ENCODE peak calls at places on chromosome 6, in seven cellular contexts. W is stimulated activated CD8-positive, alpha-beta memory T cell treated with anti-CD3 and anti-CD28 coated beads, Interleukin-15, amount 100 ng/mL, for 1 hour; I is stimulated activated CD4-positive, alpha-beta T cell treated with anti-CD3 and anti-CD28 coated beads, TNF-alpha, amount 100 ng/mL, for 1 hour; V is stimulated activated naive CD8-positive, alpha-beta T cell treated with anti-CD3 and anti-CD28 coated beads, Interleukin-15, Interleukin-2, amounts not matched to agents 100 U/mL and 50 U/mL, for 24 hours; B is frontal cortex; T is GM20000; P is activated gamma-delta T cell treated with anti-CD3 and anti-CD28 coated beads, Interleukin-2, amount 50 U/mL, for 16 hours. G is an unnamed sample.

GRCh38 chr6:148323344-148323743 is 19.3 kb upstream of the SASH1 start:
- DNase-seq in T (no peak), I (no peak), V (no peak), P (no peak), W (no peak), B (no peak), G (no peak)

GRCh38 chr6:134936927-134937326 is 13.0 kb downstream of the ALDH8A1 start:
- DNase-seq in V (no peak), I (no peak), P (no peak), T (no peak), W (no peak), B (no peak), G (no peak)

GRCh38 chr6:156828280-156828703 is 51.1 kb downstream of the ARID1B start:
- DNase-seq in T (no peak), B (peak), W (no peak), V (no peak), I (no peak), P (no peak), G (peak)

GRCh38 chr6:161135695-161136591 is 137.9 kb downstream of the AGPAT4 start:
- DNase-seq in V (no peak), B (no peak), I (no peak), P (no peak), T (no peak), W (no peak), G (no peak)

GRCh38 chr6:95280690-95281273 is 296.6 kb upstream of the MANEA start:
- DNase-seq in P (no peak), I (no peak), W (no peak), B (no peak), T (peak), V (no peak), G (no peak)

GRCh38 chr6:89205819-89206218 is 11.3 kb downstream of the GABRR1 start:
- DNase-seq in B (no peak), I (no peak), W (no peak), P (no peak), V (no peak), T (no peak), G (no peak)

GRCh38 chr6:75217203-75217602 is 11.3 kb upstream of the COL12A1 start:
- DNase-seq in B (no peak), I (no peak), P (no peak), V (no peak), T (no peak), W (no peak), G (no peak)

GRCh38 chr6:132669690-132670291 is 10.8 kb upstream of the TAAR1 start:
- DNase-seq in T (peak), P (no peak), W (no peak), I (no peak), V (no peak), B (peak), G (no peak)

GRCh38 chr6:42352856-42353564 is 98.7 kb downstream of the TRERF1 start:
- DNase-seq in W (no peak), B (no peak), V (no peak), P (no peak), I (no peak), T (no peak), G (no peak)

G was measured in stimulated activated effector memory CD8-positive, alpha-beta T cell treated with anti-CD3 and anti-CD28 coated beads, Interleukin-12 subunit alpha, Interleukin-12 subunit beta, amount 100 ng/mL, for 72 hours.